ENCODE peak calls at places on chromosomes 7 and 10, in seven cellular contexts. F is heart left ventricle, A is psoas muscle, P is Panc1, W is sigmoid colon, Z is A549, R is endodermal cell. H is an unnamed sample.
A peak's percentile ranks its signal among the peaks of the same experiment; 100 is the strongest.

GRCh38 chr10:114655671-114656070 is 2.4 kb downstream of the ABLIM1 start:
- DNase-seq in R (no peak), F (no peak), A (no peak), W (no peak), Z (no peak), P (no peak), H (no peak)

GRCh38 chr7:121406-121805 is 71.0 kb upstream of the FAM20C start:
- DNase-seq in Z (no peak), R (peak; percentile 55), W (no peak), F (no peak), A (no peak), P (no peak), H (no peak)

GRCh38 chr7:80699030-80699638 is 60.7 kb downstream of the CD36 start:
- DNase-seq in A (no peak), R (no peak), Z (peak; percentile 17), F (no peak), P (peak; percentile 78), W (no peak), H (no peak)

GRCh38 chr10:128480601-128481000 is 354.4 kb upstream of the MKI67 start:
- DNase-seq in P (no peak), W (no peak), Z (no peak), R (no peak), F (no peak), A (no peak), H (no peak)

GRCh38 chr10:16597656-16598055 is 76.0 kb upstream of the C1QL3 start:
- DNase-seq in W (no peak), A (no peak), P (no peak), Z (no peak), F (no peak), R (no peak), H (no peak)

GRCh38 chr10:48523820-48524758 is 80.8 kb downstream of the ARHGAP22 start:
- DNase-seq in R (peak; percentile 87), F (no peak), P (no peak), A (no peak), W (peak; percentile 61), Z (peak; percentile 43), H (no peak)

GRCh38 chr10:61529208-61529607 is 76.0 kb upstream of the TMEM26 start:
- DNase-seq in R (no peak), P (no peak), A (no peak), F (no peak), W (no peak), Z (no peak), H (no peak)

GRCh38 chr10:12978885-12979284 is 22.6 kb downstream of the CCDC3 start:
- DNase-seq in F (no peak), R (no peak), P (no peak), W (no peak), Z (no peak), A (no peak), H (no peak)

GRCh38 chr7:84701524-84702306 is 485.1 kb downstream of the SEMA3D start:
- DNase-seq in W (no peak), A (no peak), P (peak; percentile 46), R (peak; percentile 56), Z (peak; percentile 53), F (no peak), H (no peak)

GRCh38 chr7:157125376-157126223 is 13.1 kb upstream of the UBE3C start:
- DNase-seq in W (no peak), F (no peak), R (no peak), Z (no peak), A (no peak), P (no peak), H (no peak)

GRCh38 chr7:5177060-5177459 is 13.0 kb upstream of the WIPI2 start:
- DNase-seq in R (no peak), F (peak; percentile 64), P (no peak), A (peak; percentile 66), W (peak; percentile 74), Z (no peak), H (peak; percentile 76)

GRCh38 chr10:13719411-13719810 is 132.6 kb downstream of the PRPF18 start:
- DNase-seq in F (no peak), A (no peak), R (no peak), W (no peak), P (no peak), Z (no peak), H (no peak)

GRCh38 chr10:80100861-80101695 is 22.6 kb downstream of the TMEM254 start:
- DNase-seq in Z (no peak), F (no peak), R (no peak), A (no peak), P (no peak), W (no peak), H (no peak)

GRCh38 chr7:107694395-107694794 is 33.8 kb downstream of the SLC26A4 start:
- DNase-seq in A (no peak), Z (no peak), R (no peak), W (no peak), F (peak; percentile 19), P (no peak), H (no peak)

GRCh38 chr7:141585592-141586510 is 34.6 kb downstream of the AGK start:
- DNase-seq in Z (peak; percentile 41), R (no peak), P (peak; percentile 28), W (no peak), F (no peak), A (no peak), H (no peak)

GRCh38 chr7:55784151-55784550 is 78.4 kb downstream of the SEPTIN14 start:
- DNase-seq in F (no peak), A (no peak), Z (no peak), P (no peak), R (no peak), W (no peak), H (no peak)

GRCh38 chr7:148609045-148609725 is 18.6 kb downstream of the C7orf33 start:
- DNase-seq in A (no peak), Z (no peak), R (no peak), F (no peak), W (no peak), P (no peak), H (no peak)
- TF ChIP-seq CTCF in A (no peak), Z (no peak), R (no peak), F (no peak), W (no peak), P (no peak), H (no peak)

GRCh38 chr7:150382844-150383225 is 3.7 kb downstream of the ZNF775 start:
- DNase-seq in W (no peak), F (no peak), R (no peak), Z (no peak), P (no peak), A (no peak), H (no peak)

GRCh38 chr7:150383710-150384397 is 4.7 kb downstream of the ZNF775 start:
- DNase-seq in W (peak; percentile 83), Z (no peak), A (no peak), F (no peak), R (peak; percentile 99), P (no peak), H (no peak)

GRCh38 chr7:150384406-150385239 is 5.5 kb downstream of the ZNF775 start:
- DNase-seq in A (no peak), P (no peak), F (no peak), W (peak; percentile 60), R (peak; percentile 50), Z (no peak), H (no peak)

GRCh38 chr7:150388306-150388705 is 9.2 kb downstream of the ZNF775 start:
- DNase-seq in W (no peak), R (no peak), F (no peak), A (no peak), P (no peak), Z (no peak), H (no peak)

DNA sequence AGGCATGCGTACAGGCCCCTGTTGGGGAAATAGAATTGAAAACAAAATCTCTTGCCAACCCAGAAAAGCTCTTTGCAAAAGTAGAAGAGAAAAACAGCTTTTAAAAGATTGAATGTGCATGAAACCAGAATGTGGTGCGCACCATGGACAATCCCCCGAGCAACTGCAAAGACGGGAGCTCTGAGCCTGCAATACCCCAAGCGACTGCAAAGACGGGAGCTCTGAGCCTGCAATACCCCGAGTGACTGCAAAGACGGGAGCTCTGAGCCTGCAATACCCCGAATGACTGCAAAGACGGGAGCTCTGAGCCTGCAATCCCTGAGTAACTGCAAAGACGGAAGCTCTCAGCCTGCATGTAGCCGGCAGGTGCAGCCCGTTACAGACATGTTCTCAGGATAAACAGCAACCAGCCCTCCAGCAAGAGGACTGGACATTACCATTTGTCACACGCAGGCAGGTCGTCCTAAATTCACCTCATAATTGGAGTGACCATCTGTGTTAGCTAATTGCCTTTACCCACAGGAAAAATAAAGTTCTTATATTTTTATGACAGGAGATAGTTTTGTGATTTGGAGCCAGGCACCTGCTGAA is 6.2 kb downstream of the ZNF775 start:
- DNase-seq in A (no peak), F (no peak), Z (no peak), W (peak; percentile 56), P (no peak), R (peak; percentile 46), H (no peak)
- H3K4me1 ChIP-seq in A (peaks cover 32% of the 10 kb centered on the region), F (peaks cover 15% of the 10 kb centered on the region), Z (peaks cover 5% of the 10 kb centered on the region), W (peaks cover 32% of the 10 kb centered on the region), P (peaks cover 24% of the 10 kb centered on the region), R (peaks cover 14% of the 10 kb centered on the region), H (peaks cover 26% of the 10 kb centered on the region)

GRCh38 chr10:124744047-124744687 is at the start of gene FAM53B:
- DNase-seq in R (peak; percentile 89), W (peak; percentile 91), P (no peak), Z (peak; percentile 78), A (peak; percentile 91), F (peak; percentile 89), H (peak; percentile 89)

GRCh38 chr10:124745678-124746077 is 1.5 kb upstream of the FAM53B start:
- DNase-seq in W (no peak), R (no peak), Z (peak; percentile 49), P (peak; percentile 39), A (no peak), F (no peak), H (no peak)

GRCh38 chr10:124743188-124744046 is 761 bp downstream of the FAM53B start:
- DNase-seq in A (peak; percentile 53), R (peak; percentile 81), P (no peak), W (peak; percentile 73), Z (peak; percentile 54), F (no peak), H (no peak)

GRCh38 chr10:124745257-124745656 is 1.1 kb upstream of the FAM53B start:
- DNase-seq in F (no peak), W (no peak), P (no peak), Z (no peak), A (no peak), R (no peak), H (no peak)

DNA sequence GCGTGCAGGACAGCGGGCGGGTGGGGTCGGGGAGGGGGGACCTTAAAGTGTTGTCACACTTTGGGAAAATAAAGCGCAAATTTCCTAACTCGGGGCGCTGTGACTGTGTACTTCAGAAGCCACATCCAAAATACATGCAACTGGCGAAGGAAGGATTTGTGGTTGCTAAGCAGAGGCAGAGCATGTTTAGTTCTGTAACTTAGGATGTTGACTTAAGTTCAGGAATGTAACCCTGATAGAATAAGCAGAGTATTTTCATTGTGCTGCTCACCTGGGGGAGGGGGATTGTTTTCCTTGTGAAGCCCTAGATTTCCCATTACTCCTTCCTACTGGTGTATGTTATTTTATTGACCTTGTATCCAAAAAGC is 494 bp upstream of the FAM53B start:
- DNase-seq in R (no peak), F (no peak), A (no peak), P (no peak), W (no peak), Z (peak; percentile 42), H (no peak)
- H3K4me3 ChIP-seq in R (peak overlapping the region; percentile 75), F (peak overlapping the region; percentile 86), A (peak overlapping the region; percentile 58), P (peak overlapping the region; percentile 77), W (peak overlapping the region; percentile 69), Z (peak overlapping the region; percentile 84), H (peak overlapping the region; percentile 82)

DNA sequence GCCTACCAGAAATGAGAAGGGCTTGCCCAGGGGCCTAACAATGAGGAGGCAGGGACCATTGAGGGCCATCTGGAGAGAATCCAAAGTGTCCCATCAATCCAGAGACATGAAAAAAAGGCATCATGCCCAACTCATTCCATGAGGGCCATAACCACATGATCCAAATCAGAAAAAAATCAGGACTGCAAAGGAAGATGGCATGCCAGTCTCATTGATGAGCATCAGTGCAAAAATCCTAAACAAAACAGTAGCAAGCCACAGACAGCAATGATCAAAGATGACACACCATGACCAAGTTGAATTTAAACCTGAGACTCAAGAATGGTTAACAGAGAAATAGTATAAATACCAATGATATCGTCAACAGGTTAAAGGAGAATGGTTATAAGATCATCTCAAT is 7.0 kb upstream of the CYP3A4 start:
- DNase-seq in Z (no peak), W (no peak), R (no peak), F (no peak), A (no peak), P (no peak), H (no peak)
- TF ChIP-seq CTCF in Z (no peak), W (no peak), R (no peak), F (no peak), A (no peak), P (no peak), H (no peak)

H was measured in left ventricle myocardium inferior.